ENCODE peak calls at places on chromosomes 12 and 14, in six cellular contexts. W is activated CD4-positive, alpha-beta T cell treated with anti-CD3 and anti-CD28 coated beads for 24 hours; M is CD4-positive, alpha-beta T cell; D is stimulated activated CD4-positive, alpha-beta T cell treated with anti-CD3 and anti-CD28 coated beads, Interleukin-1b, Interleukin-23, amount 100 ng/mL, for 1 hour; N is frontal cortex; P is IMR-90. L is an unnamed sample.

GRCh38 chr12:89140141-89140540 is 212.2 kb downstream of the DUSP6 start:
- DNase-seq in D (no peak), N (no peak), W (no peak), M (no peak), P (peak), L (no peak)

GRCh38 chr12:124740691-124741137 is 123.0 kb downstream of the SCARB1 start:
- DNase-seq in M (no peak), D (no peak), N (peak), P (peak), W (no peak), L (no peak)

GRCh38 chr12:115623764-115624334 is 653.6 kb downstream of the MED13L start:
- DNase-seq in P (no peak), W (no peak), N (no peak), D (no peak), M (no peak), L (no peak)

GRCh38 chr14:60848066-60848465 is 113.5 kb downstream of the MNAT1 start:
- DNase-seq in M (no peak), D (no peak), W (no peak), N (no peak), P (no peak), L (no peak)

GRCh38 chr14:64423987-64424386 is 35.8 kb downstream of the MTHFD1 start:
- DNase-seq in M (no peak), W (no peak), N (no peak), D (no peak), P (peak), L (no peak)

GRCh38 chr12:98416845-98417244 is 98.5 kb upstream of the TMPO start:
- DNase-seq in P (peak), W (no peak), D (no peak), M (no peak), N (no peak), L (no peak)

GRCh38 chr14:72665259-72665658 is 228.6 kb downstream of the DPF3 start:
- DNase-seq in D (no peak), P (peak), N (no peak), W (no peak), M (no peak), L (no peak)

GRCh38 chr12:49037111-49037946 is 18.8 kb upstream of the PRKAG1 start:
- DNase-seq in M (no peak), W (no peak), N (no peak), D (no peak), P (no peak), L (no peak)

GRCh38 chr12:62744551-62744950 is 190.4 kb downstream of the PPM1H start:
- DNase-seq in N (no peak), W (no peak), D (no peak), M (no peak), P (peak), L (no peak)

GRCh38 chr12:47189753-47190152 is 110.0 kb upstream of the AMIGO2 start:
- DNase-seq in M (no peak), D (no peak), P (no peak), N (no peak), W (no peak), L (no peak)

GRCh38 chr12:5889381-5890047 is 55.5 kb downstream of the ANO2 start:
- DNase-seq in P (no peak), D (no peak), N (no peak), W (peak), M (no peak), L (no peak)

GRCh38 chr12:128077211-128077916 is 189.6 kb upstream of the TMEM132C start:
- DNase-seq in W (no peak), M (no peak), N (no peak), D (no peak), P (no peak), L (no peak)

GRCh38 chr14:101499513-101499912 is 61.8 kb upstream of the DIO3 start:
- DNase-seq in N (no peak), D (no peak), P (no peak), W (no peak), M (no peak), L (no peak)

GRCh38 chr14:105913221-105913620 is 386.8 kb downstream of the TMEM121 start:
- DNase-seq in N (no peak), W (no peak), P (no peak), D (no peak), M (no peak), L (no peak)

GRCh38 chr12:67928621-67929369 is 60.5 kb upstream of the IFNG-AS1 start:
- DNase-seq in P (no peak), W (no peak), N (no peak), M (no peak), D (no peak), L (no peak)

GRCh38 chr12:76197283-76197682 is 112.8 kb upstream of the NAP1L1 start:
- DNase-seq in N (no peak), M (no peak), P (no peak), W (no peak), D (no peak), L (no peak)

GRCh38 chr14:100147181-100147631 is 12.2 kb downstream of the DEGS2 start:
- DNase-seq in N (no peak), D (peak), M (peak), W (peak), P (no peak), L (peak)

GRCh38 chr12:22588817-22589216 is 36.2 kb upstream of the ETNK1 start:
- DNase-seq in P (no peak), N (no peak), M (no peak), D (no peak), W (no peak), L (no peak)

GRCh38 chr12:54689034-54689372 is 40.8 kb upstream of the DCD start:
- DNase-seq in D (no peak), W (no peak), P (no peak), M (no peak), N (no peak), L (no peak)

GRCh38 chr12:78293039-78293686 is 462.5 kb downstream of the NAV3 start:
- DNase-seq in N (no peak), W (no peak), P (peak), D (no peak), M (no peak), L (no peak)

GRCh38 chr14:102737402-102738372 is 39.6 kb upstream of the TRAF3 start:
- DNase-seq in M (no peak), P (no peak), W (no peak), N (no peak), D (no peak), L (no peak)

GRCh38 chr14:74326369-74327152 is 21.7 kb upstream of the VRTN start:
- DNase-seq in M (no peak), N (no peak), W (no peak), D (no peak), P (no peak), L (no peak)

GRCh38 chr14:34981743-34982420 is 910 bp upstream of the SRP54 start:
- DNase-seq in M (peak), P (peak), W (peak), D (peak), N (no peak), L (peak)

GRCh38 chr12:124531281-124531745 is 36.1 kb downstream of the NCOR2 start:
- DNase-seq in P (no peak), D (no peak), W (no peak), M (no peak), N (no peak), L (no peak)

GRCh38 chr14:22131749-22132476 is 457.1 kb downstream of the DAD1 start:
- DNase-seq in M (no peak), W (peak), P (peak), D (peak), N (no peak), L (no peak)

GRCh38 chr14:103819503-103820307 is 27.7 kb downstream of the PPP1R13B start:
- DNase-seq in M (no peak), P (no peak), D (no peak), N (no peak), W (no peak), L (no peak)

GRCh38 chr12:38158428-38159091 is 158.0 kb upstream of the ALG10B start:
- DNase-seq in M (no peak), P (no peak), D (no peak), W (no peak), N (no peak), L (no peak)

GRCh38 chr12:16828891-16829290 is 222.9 kb upstream of the LMO3 start:
- DNase-seq in M (no peak), W (no peak), P (no peak), D (no peak), N (no peak), L (no peak)

GRCh38 chr12:91196436-91196835 is 13.8 kb upstream of the DCN start:
- DNase-seq in D (no peak), P (no peak), M (no peak), W (no peak), N (no peak), L (no peak)

GRCh38 chr12:77007476-77007875 is 57.9 kb downstream of the E2F7 start:
- DNase-seq in M (no peak), N (no peak), D (no peak), W (no peak), P (no peak), L (no peak)

GRCh38 chr14:104282332-104283196 is 144.2 kb downstream of the KIF26A start:
- DNase-seq in W (no peak), D (no peak), M (no peak), N (no peak), P (no peak), L (no peak)